ENCODE peak calls at places on chromosomes 6 and 20, in seven cellular contexts. E is OCI-LY7, W is hepatocyte, D is neural progenitor cell, S is PC-3, Z is GM23338, Y is SK-N-SH. M is an unnamed sample.

GRCh38 chr6:36724514-36725385 is 27.1 kb downstream of the RAB44 start:
- DNase-seq in E (peak), W (peak), D (peak), S (peak), Z (peak), Y (peak), M (peak)

GRCh38 chr20:46954490-46955038 is 59.9 kb downstream of the EYA2 start:
- DNase-seq in E (no peak), W (peak), D (no peak), S (peak), Z (no peak), Y (no peak), M (peak)

GRCh38 chr6:131159578-131159977 is 24.3 kb downstream of the AKAP7 start:
- DNase-seq in E (no peak), W (no peak), D (no peak), S (peak), Z (no peak), Y (no peak), M (peak)

GRCh38 chr6:156934054-156934424 is 156.9 kb downstream of the ARID1B start:
- DNase-seq in E (no peak), W (no peak), D (no peak), S (peak), Z (no peak), Y (no peak), M (no peak)

GRCh38 chr20:50120935-50121693 is 8.2 kb upstream of the UBE2V1 start:
- DNase-seq in E (peak), W (peak), D (peak), S (peak), Z (peak), Y (peak), M (peak)

GRCh38 chr6:47455533-47456209 is 21.9 kb upstream of the CD2AP start:
- DNase-seq in E (no peak), W (no peak), D (no peak), S (peak), Z (no peak), Y (no peak), M (no peak)

GRCh38 chr6:82408952-82409421 is 45.4 kb downstream of the TPBG start:
- DNase-seq in E (no peak), W (no peak), D (no peak), S (peak), Z (no peak), Y (no peak), M (peak)

GRCh38 chr6:154343473-154344308 is 12.9 kb downstream of the IPCEF1 start:
- DNase-seq in E (no peak), W (peak), D (peak), S (peak), Z (peak), Y (no peak), M (peak)

GRCh38 chr20:23152308-23152892 is 66.3 kb upstream of the CD93 start:
- DNase-seq in E (no peak), W (peak), D (no peak), S (no peak), Z (no peak), Y (no peak), M (peak)

DNA sequence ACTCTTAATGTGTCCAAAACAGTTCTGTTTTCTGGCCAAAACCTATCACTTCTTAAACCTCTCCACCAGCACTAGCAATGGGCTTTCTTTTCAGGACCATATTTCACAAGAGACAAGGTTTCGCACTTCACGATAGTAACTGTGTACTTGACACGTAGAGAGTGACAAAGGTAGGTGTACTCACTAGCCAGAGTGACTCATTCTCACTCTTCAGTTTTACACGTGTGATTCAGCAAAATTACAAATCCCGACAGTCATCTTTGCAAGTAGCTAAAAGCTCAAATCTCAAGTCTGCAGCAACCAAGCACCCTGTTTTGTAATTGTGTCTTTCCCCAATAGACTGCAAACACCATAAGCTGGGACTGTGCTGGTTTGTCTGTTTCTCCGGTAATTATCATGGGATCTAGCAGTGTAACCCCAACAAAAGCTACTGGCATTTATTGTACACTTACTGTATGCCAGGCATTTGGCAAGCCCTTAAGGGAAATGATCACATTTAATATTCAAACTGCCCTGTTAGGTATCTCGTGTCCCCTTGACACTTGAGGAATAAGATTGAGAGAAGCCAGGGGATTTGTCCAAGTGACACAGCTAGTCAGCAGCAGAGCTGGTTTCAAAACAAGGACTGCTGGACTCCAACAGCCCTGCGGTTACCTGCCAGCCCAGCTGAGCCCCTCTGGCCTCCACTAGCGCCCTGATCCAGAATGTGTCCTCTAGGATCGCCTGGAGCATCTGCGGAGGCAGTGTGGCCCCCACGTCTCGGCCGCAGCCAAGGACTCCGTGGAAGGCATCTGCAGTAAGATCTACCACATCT is 9.9 kb downstream of the PCIF1 start:
- DNase-seq in E (no peak), W (no peak), D (no peak), S (peak), Z (no peak), Y (no peak), M (peak)
- TF ChIP-seq EZH2phosphoT487 in E (no peak), W (no peak), D (no peak), S (no peak), Z (no peak), Y (no peak), M (no peak)

GRCh38 chr6:85278456-85279035 is 171.3 kb upstream of the NT5E start:
- DNase-seq in E (no peak), W (no peak), D (no peak), S (no peak), Z (no peak), Y (no peak), M (peak)
- TF ChIP-seq EZH2phosphoT487 in E (no peak), W (no peak), D (no peak), S (no peak), Z (no peak), Y (no peak), M (no peak)

GRCh38 chr6:99587792-99588191 is 18.8 kb upstream of the PRDM13 start:
- DNase-seq in E (no peak), W (no peak), D (no peak), S (no peak), Z (no peak), Y (no peak), M (no peak)

GRCh38 chr6:99590728-99591672 is 15.6 kb upstream of the PRDM13 start:
- DNase-seq in E (no peak), W (peak), D (peak), S (no peak), Z (peak), Y (peak), M (peak)

GRCh38 chr6:99589907-99590493 is 16.6 kb upstream of the PRDM13 start:
- DNase-seq in E (no peak), W (no peak), D (no peak), S (no peak), Z (no peak), Y (no peak), M (no peak)

GRCh38 chr6:99589290-99589672 is 17.4 kb upstream of the PRDM13 start:
- DNase-seq in E (no peak), W (no peak), D (peak), S (peak), Z (peak), Y (peak), M (peak)

DNA sequence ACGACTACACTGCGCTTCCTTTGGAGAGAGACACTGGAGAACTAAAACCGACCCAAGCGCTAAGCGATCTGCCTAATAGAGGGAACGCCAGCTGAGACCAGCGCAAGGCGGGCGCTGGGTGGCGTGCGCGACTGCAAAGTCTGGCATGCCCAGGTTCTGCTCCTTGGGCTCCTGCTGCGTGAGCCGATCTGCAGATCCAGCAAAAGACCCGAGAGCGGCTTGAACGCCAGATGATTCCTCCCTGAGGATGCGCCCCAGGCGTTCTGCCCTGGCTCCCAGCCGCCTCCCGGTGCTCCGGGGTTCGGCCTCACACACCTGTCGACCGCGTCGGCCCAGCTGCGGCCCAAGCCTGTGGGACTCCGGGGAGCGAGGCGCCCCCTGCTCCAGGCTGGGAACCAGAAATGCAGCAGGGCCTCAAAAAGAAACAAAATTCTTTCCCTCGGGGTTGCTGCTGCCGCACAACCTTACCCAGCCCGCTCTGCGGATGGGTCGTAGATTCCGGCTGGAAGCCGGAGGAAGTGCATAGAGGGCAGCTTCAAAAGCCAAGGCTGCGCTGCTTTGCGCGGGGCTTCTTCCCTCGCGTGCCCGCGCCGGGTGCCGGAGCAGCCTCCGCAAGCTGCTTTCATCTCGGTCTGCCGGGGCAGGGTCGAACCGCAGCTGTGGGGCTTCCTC is 17.9 kb upstream of the PRDM13 start:
- DNase-seq in E (no peak), W (peak), D (peak), S (peak), Z (peak), Y (peak), M (peak)
- TF ChIP-seq EZH2phosphoT487 in E (no peak), W (no peak), D (peak), S (no peak), Z (peak), Y (no peak), M (no peak)

GRCh38 chr6:16274519-16275229 is 36.3 kb downstream of the GMPR start:
- DNase-seq in E (no peak), W (no peak), D (no peak), S (no peak), Z (no peak), Y (no peak), M (no peak)

GRCh38 chr6:16276991-16277981 is 38.9 kb downstream of the GMPR start:
- DNase-seq in E (peak), W (peak), D (peak), S (peak), Z (peak), Y (peak), M (peak)

GRCh38 chr6:16275230-16275574 is 36.8 kb downstream of the GMPR start:
- DNase-seq in E (no peak), W (no peak), D (no peak), S (no peak), Z (no peak), Y (no peak), M (no peak)

GRCh38 chr6:16278750-16279149 is 40.4 kb downstream of the GMPR start:
- DNase-seq in E (no peak), W (no peak), D (no peak), S (no peak), Z (no peak), Y (no peak), M (no peak)

DNA sequence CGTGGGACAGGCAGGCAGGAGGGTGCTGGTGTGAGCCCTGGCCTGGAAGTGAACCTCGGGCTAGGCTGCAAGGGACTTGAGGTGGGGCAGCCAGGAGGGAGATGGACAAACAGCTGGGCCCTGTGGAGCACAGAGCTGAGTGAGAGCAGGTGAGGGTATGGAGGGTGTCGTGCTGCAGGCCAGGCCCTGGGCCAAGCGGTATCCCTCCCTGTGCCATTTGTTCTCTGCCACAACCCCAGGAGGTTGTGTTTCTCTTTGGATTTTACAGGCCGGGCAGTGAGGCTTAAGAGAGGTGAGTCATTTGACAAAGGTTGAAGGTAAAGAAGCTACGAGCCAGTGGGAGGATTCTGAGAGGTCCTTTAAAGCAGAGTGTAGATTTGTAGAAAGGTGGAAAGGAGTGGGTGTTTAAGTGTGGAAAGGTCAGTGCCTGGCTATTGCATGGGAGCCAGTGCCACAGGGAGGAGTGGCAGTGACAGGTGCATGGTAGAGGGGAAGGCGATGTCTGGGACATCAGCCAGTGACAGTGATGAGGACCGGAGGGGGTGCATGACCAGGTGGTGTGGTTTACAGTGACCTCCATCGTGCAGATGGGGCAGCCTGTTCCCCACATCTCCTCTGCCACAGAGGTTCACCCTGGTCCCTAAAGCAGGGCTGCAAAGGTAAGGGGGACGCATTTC is 39.8 kb downstream of the GMPR start:
- DNase-seq in E (no peak), W (peak), D (no peak), S (peak), Z (no peak), Y (no peak), M (no peak)
- TF ChIP-seq EZH2phosphoT487 in E (no peak), W (no peak), D (no peak), S (no peak), Z (no peak), Y (no peak), M (no peak)